ENCODE peak calls at places on chromosomes 2 and 18, in six cellular contexts. One of them, this sample, is unnamed.
A peak's percentile ranks its signal among the peaks of the same experiment; 100 is the strongest.

GRCh38 chr2:222535477-222535876 is 111.1 kb downstream of the SGPP2 start:
- DNase-seq in fibroblast of lung: no peak
- DNase-seq in Calu3: no peak
- DNase-seq in kidney tubule cell: no peak
- DNase-seq in A549: no peak
- DNase-seq in posterior cingulate gyrus: no peak
- DNase-seq in this sample: no peak

GRCh38 chr2:209331291-209331844 is 92.5 kb upstream of the MAP2 start:
- DNase-seq in fibroblast of lung: peak; percentile 49
- DNase-seq in Calu3: peak; percentile 14
- DNase-seq in kidney tubule cell: peak; percentile 57
- DNase-seq in A549: peak; percentile 4
- DNase-seq in posterior cingulate gyrus: no peak
- DNase-seq in this sample: peak; percentile 27

GRCh38 chr2:235489897-235490296 is 3.9 kb upstream of the AGAP1 start:
- DNase-seq in fibroblast of lung: no peak
- DNase-seq in Calu3: no peak
- DNase-seq in kidney tubule cell: no peak
- DNase-seq in A549: no peak
- DNase-seq in posterior cingulate gyrus: no peak
- DNase-seq in this sample: no peak

GRCh38 chr2:54704688-54705605 is 18.5 kb upstream of the EML6 start:
- DNase-seq in fibroblast of lung: peak; percentile 57
- DNase-seq in Calu3: no peak
- DNase-seq in kidney tubule cell: peak; percentile 74
- DNase-seq in A549: peak; percentile 40
- DNase-seq in posterior cingulate gyrus: no peak
- DNase-seq in this sample: no peak

GRCh38 chr2:10079192-10079930 is 850 bp downstream of the CYS1 start:
- DNase-seq in fibroblast of lung: peak; percentile 76
- DNase-seq in Calu3: peak; percentile 43
- DNase-seq in kidney tubule cell: peak; percentile 70
- DNase-seq in A549: peak; percentile 58
- DNase-seq in posterior cingulate gyrus: peak; percentile 82
- DNase-seq in this sample: peak; percentile 44

GRCh38 chr2:241961454-241961853 is 91.9 kb downstream of the RTP5 start:
- DNase-seq in fibroblast of lung: no peak
- DNase-seq in Calu3: no peak
- DNase-seq in kidney tubule cell: no peak
- DNase-seq in A549: no peak
- DNase-seq in posterior cingulate gyrus: no peak
- DNase-seq in this sample: no peak

GRCh38 chr2:232839680-232840079 is 30.4 kb upstream of the SNORC start:
- DNase-seq in fibroblast of lung: no peak
- DNase-seq in Calu3: peak; percentile 23
- DNase-seq in kidney tubule cell: peak; percentile 10
- DNase-seq in A549: no peak
- DNase-seq in posterior cingulate gyrus: no peak
- DNase-seq in this sample: peak; percentile 33

GRCh38 chr2:160494243-160494642 is 636 bp upstream of the RBMS1 start:
- DNase-seq in fibroblast of lung: peak; percentile 12
- DNase-seq in Calu3: no peak
- DNase-seq in kidney tubule cell: no peak
- DNase-seq in A549: no peak
- DNase-seq in posterior cingulate gyrus: no peak
- DNase-seq in this sample: no peak

GRCh38 chr18:6781846-6782245 is 52.3 kb downstream of the ARHGAP28 start:
- DNase-seq in fibroblast of lung: peak; percentile 58
- DNase-seq in Calu3: no peak
- DNase-seq in kidney tubule cell: peak; percentile 36
- DNase-seq in A549: no peak
- DNase-seq in posterior cingulate gyrus: no peak
- DNase-seq in this sample: no peak

GRCh38 chr2:240000671-240001070 is 24.5 kb downstream of the NDUFA10 start:
- DNase-seq in fibroblast of lung: no peak
- DNase-seq in Calu3: no peak
- DNase-seq in kidney tubule cell: no peak
- DNase-seq in A549: no peak
- DNase-seq in posterior cingulate gyrus: no peak
- DNase-seq in this sample: no peak

GRCh38 chr18:10455726-10456453 is 1.5 kb downstream of the APCDD1 start:
- DNase-seq in fibroblast of lung: no peak
- DNase-seq in Calu3: no peak
- DNase-seq in kidney tubule cell: no peak
- DNase-seq in A549: no peak
- DNase-seq in posterior cingulate gyrus: no peak
- DNase-seq in this sample: no peak

GRCh38 chr18:45541421-45541820 is 73.9 kb upstream of the SLC14A2 start:
- DNase-seq in fibroblast of lung: no peak
- DNase-seq in Calu3: no peak
- DNase-seq in kidney tubule cell: peak; percentile 20
- DNase-seq in A549: no peak
- DNase-seq in posterior cingulate gyrus: no peak
- DNase-seq in this sample: no peak

GRCh38 chr2:92074549-92074898 is 2796.7 kb upstream of the TEKT4 start:
- DNase-seq in fibroblast of lung: no peak
- DNase-seq in Calu3: no peak
- DNase-seq in kidney tubule cell: no peak
- DNase-seq in A549: no peak
- DNase-seq in posterior cingulate gyrus: peak; percentile 58
- DNase-seq in this sample: no peak

GRCh38 chr2:240333985-240334384 is 101.5 kb upstream of the GPC1 start:
- DNase-seq in fibroblast of lung: peak; percentile 17
- DNase-seq in Calu3: no peak
- DNase-seq in kidney tubule cell: no peak
- DNase-seq in A549: no peak
- DNase-seq in posterior cingulate gyrus: no peak
- DNase-seq in this sample: no peak

GRCh38 chr18:3753116-3753515 is 303.1 kb downstream of the TGIF1 start:
- DNase-seq in fibroblast of lung: no peak
- DNase-seq in Calu3: no peak
- DNase-seq in kidney tubule cell: no peak
- DNase-seq in A549: no peak
- DNase-seq in posterior cingulate gyrus: no peak
- DNase-seq in this sample: no peak

GRCh38 chr2:173264603-173265366 is 89.9 kb upstream of the CDCA7 start:
- DNase-seq in fibroblast of lung: no peak
- DNase-seq in Calu3: no peak
- DNase-seq in kidney tubule cell: no peak
- DNase-seq in A549: no peak
- DNase-seq in posterior cingulate gyrus: no peak
- DNase-seq in this sample: peak; percentile 3

GRCh38 chr2:228917195-228917594 is 353.9 kb downstream of the PID1 start:
- DNase-seq in fibroblast of lung: peak; percentile 48
- DNase-seq in Calu3: no peak
- DNase-seq in kidney tubule cell: peak; percentile 7
- DNase-seq in A549: no peak
- DNase-seq in posterior cingulate gyrus: no peak
- DNase-seq in this sample: no peak

GRCh38 chr2:139033300-139033699 is 253.1 kb upstream of the NXPH2 start:
- DNase-seq in fibroblast of lung: peak; percentile 65
- DNase-seq in Calu3: no peak
- DNase-seq in kidney tubule cell: peak; percentile 68
- DNase-seq in A549: no peak
- DNase-seq in posterior cingulate gyrus: no peak
- DNase-seq in this sample: no peak

GRCh38 chr2:62150597-62151305 is 45.2 kb upstream of the B3GNT2 start:
- DNase-seq in fibroblast of lung: peak; percentile 87
- DNase-seq in Calu3: no peak
- DNase-seq in kidney tubule cell: peak; percentile 46
- DNase-seq in A549: no peak
- DNase-seq in posterior cingulate gyrus: no peak
- DNase-seq in this sample: no peak

GRCh38 chr18:9701604-9702324 is 6.3 kb upstream of the RAB31 start:
- DNase-seq in fibroblast of lung: no peak
- DNase-seq in Calu3: no peak
- DNase-seq in kidney tubule cell: peak; percentile 9
- DNase-seq in A549: no peak
- DNase-seq in posterior cingulate gyrus: no peak
- DNase-seq in this sample: no peak

GRCh38 chr18:49100226-49100968 is 149.6 kb upstream of the SMAD7 start:
- DNase-seq in fibroblast of lung: peak; percentile 76
- DNase-seq in Calu3: peak; percentile 25
- DNase-seq in kidney tubule cell: peak; percentile 68
- DNase-seq in A549: no peak
- DNase-seq in posterior cingulate gyrus: no peak
- DNase-seq in this sample: no peak

GRCh38 chr18:70288851-70289328 is at the start of gene SOCS6:
- DNase-seq in fibroblast of lung: peak; percentile 73
- DNase-seq in Calu3: peak; percentile 71
- DNase-seq in kidney tubule cell: peak; percentile 80
- DNase-seq in A549: no peak
- DNase-seq in posterior cingulate gyrus: peak; percentile 85
- DNase-seq in this sample: peak; percentile 26

GRCh38 chr18:58362027-58362575 is 266.8 kb downstream of the ALPK2 start:
- DNase-seq in fibroblast of lung: peak; percentile 96
- DNase-seq in Calu3: no peak
- DNase-seq in kidney tubule cell: peak; percentile 86
- DNase-seq in A549: peak; percentile 34
- DNase-seq in posterior cingulate gyrus: peak; percentile 87
- DNase-seq in this sample: no peak

GRCh38 chr2:28300921-28301341 is 91.7 kb upstream of the FOSL2 start:
- DNase-seq in fibroblast of lung: peak; percentile 73
- DNase-seq in Calu3: no peak
- DNase-seq in kidney tubule cell: no peak
- DNase-seq in A549: no peak
- DNase-seq in posterior cingulate gyrus: no peak
- DNase-seq in this sample: no peak

GRCh38 chr2:1052671-1053270 is 102.1 kb downstream of the SNTG2 start:
- DNase-seq in fibroblast of lung: peak; percentile 45
- DNase-seq in Calu3: no peak
- DNase-seq in kidney tubule cell: peak; percentile 20
- DNase-seq in A549: no peak
- DNase-seq in posterior cingulate gyrus: no peak
- DNase-seq in this sample: no peak

GRCh38 chr2:47844162-47844561 is 61.2 kb downstream of the MSH6 start:
- DNase-seq in fibroblast of lung: no peak
- DNase-seq in Calu3: no peak
- DNase-seq in kidney tubule cell: no peak
- DNase-seq in A549: no peak
- DNase-seq in posterior cingulate gyrus: no peak
- DNase-seq in this sample: no peak

GRCh38 chr2:172233947-172234715 is 131.4 kb upstream of the DLX2 start:
- DNase-seq in fibroblast of lung: no peak
- DNase-seq in Calu3: no peak
- DNase-seq in kidney tubule cell: no peak
- DNase-seq in A549: no peak
- DNase-seq in posterior cingulate gyrus: no peak
- DNase-seq in this sample: peak; percentile 25

This sample was measured in hippocampal formation.